ENCODE peak calls at places on chromosomes 16 and 17, in six cellular contexts. N is right lobe of liver, U is ovary, J is spleen, P is tibial nerve, X is A549. B is an unnamed sample.

GRCh38 chr17:29807520-29808361 is 122.3 kb downstream of the SSH2 start:
- DNase-seq in N (peak; percentile 41), U (peak; percentile 37), J (peak; percentile 82), P (peak; percentile 82), X (peak; percentile 72), B (peak; percentile 67)

GRCh38 chr16:85878875-85879274 is 20.1 kb upstream of the IRF8 start:
- DNase-seq in N (no peak), U (no peak), J (no peak), P (no peak), X (peak; percentile 21), B (peak; percentile 92)

GRCh38 chr17:14922421-14922820 is 342.7 kb downstream of the PMP22 start:
- DNase-seq in N (no peak), U (no peak), J (no peak), P (no peak), X (no peak), B (no peak)

GRCh38 chr16:5075637-5076036 is 4.0 kb downstream of the ALG1 start:
- DNase-seq in N (no peak), U (no peak), J (peak; percentile 13), P (no peak), X (peak; percentile 16), B (no peak)

GRCh38 chr16:62889097-62889496 is 852.9 kb upstream of the CDH8 start:
- DNase-seq in N (no peak), U (no peak), J (no peak), P (no peak), X (no peak), B (no peak)

GRCh38 chr17:79619636-79620206 is 8.9 kb upstream of the RBFOX3 start:
- DNase-seq in N (peak; percentile 6), U (no peak), J (peak; percentile 23), P (no peak), X (no peak), B (no peak)

GRCh38 chr17:37138726-37139125 is 190.0 kb downstream of the AATF start:
- DNase-seq in N (no peak), U (no peak), J (no peak), P (no peak), X (no peak), B (no peak)

GRCh38 chr16:11078812-11079459 is 134.6 kb downstream of the CLEC16A start:
- DNase-seq in N (no peak), U (peak; percentile 82), J (no peak), P (peak; percentile 43), X (no peak), B (no peak)

GRCh38 chr17:78901806-78902205 is 1.2 kb downstream of the CEP295NL start:
- DNase-seq in N (no peak), U (no peak), J (no peak), P (no peak), X (no peak), B (no peak)

GRCh38 chr16:86961133-86961720 is 356.0 kb downstream of the C16orf95 start:
- DNase-seq in N (no peak), U (no peak), J (no peak), P (no peak), X (no peak), B (no peak)

GRCh38 chr17:39080416-39081179 is 70.8 kb downstream of the PLXDC1 start:
- DNase-seq in N (no peak), U (no peak), J (no peak), P (no peak), X (no peak), B (no peak)

GRCh38 chr16:72946474-72947194 is 101.3 kb downstream of the ZFHX3 start:
- DNase-seq in N (peak; percentile 82), U (no peak), J (no peak), P (no peak), X (no peak), B (no peak)

GRCh38 chr16:88346680-88347505 is 35.9 kb upstream of the ZNF469 start:
- DNase-seq in N (no peak), U (no peak), J (peak; percentile 53), P (no peak), X (no peak), B (no peak)

GRCh38 chr17:65249774-65250173 is 112.6 kb downstream of the RGS9 start:
- DNase-seq in N (no peak), U (no peak), J (no peak), P (no peak), X (peak; percentile 19), B (no peak)

DNA sequence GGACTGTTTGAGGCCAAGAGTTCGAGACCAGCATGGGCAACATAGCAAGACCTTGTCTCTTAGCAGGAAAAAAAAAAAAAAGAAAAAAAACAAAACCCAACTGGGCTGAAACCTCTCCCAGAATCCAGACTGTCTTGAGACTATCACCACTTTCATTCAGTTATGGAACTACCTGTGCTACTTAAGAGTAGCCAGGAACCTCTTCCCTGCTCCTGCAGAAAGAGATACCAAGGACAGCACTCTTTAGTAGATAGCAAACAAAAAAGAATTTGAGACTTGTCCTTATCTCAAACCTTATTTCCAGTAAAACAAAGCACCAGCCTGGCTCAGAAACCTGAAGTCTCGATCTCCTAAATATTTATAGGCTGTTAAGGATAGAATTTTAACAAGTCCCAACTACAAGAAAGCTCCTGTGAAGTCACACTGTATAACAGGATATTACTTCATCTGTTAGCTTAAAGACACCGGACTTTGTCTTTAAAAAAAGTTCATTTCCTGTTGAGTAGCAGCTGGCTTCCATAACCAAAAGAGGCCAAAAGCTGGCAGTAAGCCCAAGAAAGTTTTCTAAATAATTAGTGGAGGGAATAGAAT is 5.1 kb downstream of the CDR2 start:
- DNase-seq in N (no peak), U (no peak), J (no peak), P (no peak), X (peak; percentile 40), B (peak; percentile 87)
- TF ChIP-seq POLR2A in N (no peak), U (no peak), J (no peak), P (no peak), X (no peak), B (no peak)

GRCh38 chr17:82437325-82437668 is 13.3 kb downstream of the CYBC1 start:
- DNase-seq in N (no peak), U (no peak), J (no peak), P (no peak), X (no peak), B (no peak)

GRCh38 chr17:82435103-82435502 is 15.4 kb downstream of the CYBC1 start:
- DNase-seq in N (no peak), U (no peak), J (peak; percentile 64), P (no peak), X (no peak), B (no peak)

GRCh38 chr17:82438401-82439193 is 12.0 kb downstream of the CYBC1 start:
- DNase-seq in N (peak; percentile 27), U (no peak), J (peak; percentile 75), P (no peak), X (no peak), B (no peak)

GRCh38 chr17:82435601-82436583 is 14.7 kb downstream of the CYBC1 start:
- DNase-seq in N (peak; percentile 37), U (no peak), J (no peak), P (no peak), X (no peak), B (no peak)

DNA sequence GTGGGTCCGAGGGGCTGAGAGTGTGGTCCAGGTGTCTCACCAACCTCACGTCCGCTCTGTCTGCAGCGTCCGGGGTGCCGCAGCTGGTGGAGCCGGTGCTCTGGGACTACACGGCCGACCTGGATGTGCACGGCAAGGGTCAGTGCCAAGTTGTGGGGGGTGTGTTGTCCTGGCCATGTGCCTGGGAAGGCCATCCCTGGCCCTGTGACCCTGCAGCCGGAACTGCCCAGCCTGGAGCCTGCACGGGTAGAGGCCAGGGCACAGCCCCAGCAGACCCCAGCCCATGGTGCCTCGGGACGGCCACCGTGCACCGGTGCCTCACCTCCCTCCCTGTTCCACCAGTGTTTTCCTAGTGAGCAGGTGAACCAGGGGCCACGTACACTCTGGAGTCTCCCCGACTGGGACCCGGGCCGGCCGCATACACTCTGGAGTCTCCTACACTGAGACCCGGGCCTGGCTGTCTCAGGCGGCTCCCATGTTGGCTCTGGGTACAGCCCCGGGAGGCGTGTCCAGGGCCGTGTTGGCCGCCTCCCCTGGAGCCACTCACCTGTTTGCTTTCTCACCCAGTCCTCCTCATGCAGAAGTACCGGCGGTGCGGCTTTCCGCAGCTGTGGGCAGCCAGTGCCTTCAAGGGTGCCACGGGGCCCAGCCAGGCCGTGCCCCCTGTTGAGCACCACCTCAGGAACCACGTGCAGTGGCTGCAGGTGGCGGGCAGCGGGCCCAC is 13.8 kb downstream of the CYBC1 start:
- DNase-seq in N (peak; percentile 57), U (no peak), J (peak; percentile 74), P (no peak), X (no peak), B (no peak)
- H3K4me1 ChIP-seq in N (no peaks in the 10 kb centered on the region), U (no peaks in the 10 kb centered on the region), J (peaks cover 5% of the 10 kb centered on the region), P (peaks cover 7% of the 10 kb centered on the region), X (no peaks in the 10 kb centered on the region), B (no peaks in the 10 kb centered on the region)

GRCh38 chr17:74543891-74544760 is 1.8 kb downstream of the CD300C start:
- DNase-seq in N (no peak), U (no peak), J (no peak), P (no peak), X (no peak), B (no peak)

GRCh38 chr17:74543406-74543805 is 2.5 kb downstream of the CD300C start:
- DNase-seq in N (no peak), U (no peak), J (no peak), P (no peak), X (no peak), B (no peak)

GRCh38 chr17:74545456-74546230 is at the start of gene CD300C:
- DNase-seq in N (no peak), U (no peak), J (peak; percentile 77), P (no peak), X (no peak), B (no peak)

GRCh38 chr17:74546586-74546985 is 671 bp upstream of the CD300C start:
- DNase-seq in N (no peak), U (no peak), J (no peak), P (no peak), X (no peak), B (no peak)

DNA sequence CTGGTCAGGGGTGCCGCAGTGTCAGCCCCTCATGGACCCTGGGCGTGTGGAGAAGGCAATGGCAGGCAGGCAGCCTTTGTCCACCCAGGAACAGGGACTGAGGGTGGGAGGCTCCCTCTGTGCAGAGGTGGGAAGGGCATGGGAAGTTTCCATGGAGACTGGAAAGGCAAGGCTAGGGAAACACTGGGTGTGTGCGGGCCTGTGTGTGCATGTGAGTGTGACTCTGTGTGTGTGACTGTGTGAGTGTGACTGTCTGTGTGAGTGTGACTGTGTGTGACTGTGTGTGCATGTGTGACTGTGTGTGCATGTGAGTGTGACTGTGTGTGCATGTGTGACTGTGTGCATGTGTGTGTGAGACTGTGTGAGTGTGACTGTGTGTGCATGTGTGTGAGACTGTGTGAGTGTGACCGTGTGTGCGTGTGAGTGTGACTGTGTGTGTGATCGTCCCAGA is 899 bp downstream of the CD300C start:
- DNase-seq in N (no peak), U (no peak), J (no peak), P (no peak), X (no peak), B (no peak)
- H3K4me3 ChIP-seq in N (no peak overlapping the region), U (no peak overlapping the region), J (peak overlapping the region; percentile 22), P (no peak overlapping the region), X (no peak overlapping the region), B (no peak overlapping the region)

GRCh38 chr17:50920041-50920410 is 53.9 kb upstream of the TOB1 start:
- DNase-seq in N (no peak), U (no peak), J (no peak), P (no peak), X (no peak), B (no peak)

GRCh38 chr17:50919321-50920040 is 53.3 kb upstream of the TOB1 start:
- DNase-seq in N (peak; percentile 93), U (peak; percentile 81), J (peak; percentile 89), P (peak; percentile 64), X (peak; percentile 96), B (peak; percentile 81)

GRCh38 chr17:50918071-50918932 is 52.1 kb upstream of the TOB1 start:
- DNase-seq in N (peak; percentile 45), U (no peak), J (peak; percentile 83), P (no peak), X (no peak), B (no peak)

GRCh38 chr17:50917418-50917743 is 51.2 kb upstream of the TOB1 start:
- DNase-seq in N (no peak), U (no peak), J (no peak), P (no peak), X (no peak), B (no peak)

GRCh38 chr17:50918933-50919296 is 52.8 kb upstream of the TOB1 start:
- DNase-seq in N (no peak), U (no peak), J (no peak), P (no peak), X (no peak), B (no peak)
- TF ChIP-seq POLR2A in N (no peak), U (no peak), J (no peak), P (peak; percentile 37), X (no peak), B (no peak)

B was measured in endothelial cell of umbilical vein.